ENCODE peak calls at places on chromosomes 7 and 10, in eight cellular contexts. U is mesendoderm, Y is astrocyte, S is neuronal stem cell, R is keratinocyte, W is NT2/D1, N is Karpas-422, G is colonic mucosa. F is an unnamed sample.
A peak's percentile ranks its signal among the peaks of the same experiment; 100 is the strongest.

GRCh38 chr7:151076863-151077704 is 3.5 kb downstream of the FASTK start:
- DNase-seq in U (peak; percentile 53), Y (no peak), S (no peak), R (no peak), W (no peak), N (no peak), G (no peak), F (peak; percentile 43)

GRCh38 chr10:79399242-79399831 is 46.1 kb downstream of the ZCCHC24 start:
- DNase-seq in U (peak; percentile 87), Y (peak; percentile 95), S (peak; percentile 30), R (no peak), W (no peak), N (no peak), G (peak; percentile 81), F (no peak)

GRCh38 chr7:129635300-129636029 is 23.9 kb downstream of the NRF1 start:
- DNase-seq in U (peak; percentile 89), Y (peak; percentile 54), S (peak; percentile 39), R (no peak), W (peak; percentile 67), N (peak; percentile 90), G (peak; percentile 70), F (peak; percentile 76)

GRCh38 chr7:114107522-114107921 is 188.7 kb upstream of the PPP1R3A start:
- DNase-seq in U (no peak), Y (peak; percentile 16), S (no peak), R (no peak), W (no peak), N (no peak), G (no peak), F (no peak)

GRCh38 chr10:103557455-103557854 is 64.0 kb downstream of the NEURL1 start:
- DNase-seq in U (no peak), Y (no peak), S (no peak), R (no peak), W (no peak), N (no peak), G (peak; percentile 59), F (no peak)

GRCh38 chr7:19920705-19921104 is 147.3 kb upstream of the TMEM196 start:
- DNase-seq in U (peak; percentile 42), Y (no peak), S (no peak), R (no peak), W (peak; percentile 13), N (no peak), G (no peak), F (no peak)

GRCh38 chr7:146002431-146003078 is 114.0 kb upstream of the CNTNAP2 start:
- DNase-seq in U (peak; percentile 65), Y (no peak), S (no peak), R (no peak), W (no peak), N (no peak), G (no peak), F (peak; percentile 8)

GRCh38 chr7:38330861-38331709 is 57.6 kb upstream of the TARP start:
- DNase-seq in U (peak; percentile 97), Y (no peak), S (no peak), R (no peak), W (peak; percentile 51), N (peak; percentile 79), G (no peak), F (no peak)

GRCh38 chr7:127751062-127751722 is 99.2 kb downstream of the SND1 start:
- DNase-seq in U (no peak), Y (peak; percentile 97), S (peak; percentile 47), R (no peak), W (no peak), N (peak; percentile 54), G (no peak), F (no peak)

GRCh38 chr10:23345861-23346260 is 1.3 kb upstream of the C10orf67 start:
- DNase-seq in U (no peak), Y (peak; percentile 89), S (no peak), R (peak; percentile 66), W (no peak), N (no peak), G (no peak), F (peak; percentile 85)

GRCh38 chr10:88497878-88498277 is 85.2 kb downstream of the RNLS start:
- DNase-seq in U (no peak), Y (no peak), S (no peak), R (no peak), W (no peak), N (no peak), G (no peak), F (no peak)

GRCh38 chr10:129870926-129871660 is 93.0 kb downstream of the EBF3 start:
- DNase-seq in U (peak; percentile 27), Y (no peak), S (no peak), R (no peak), W (no peak), N (no peak), G (no peak), F (no peak)

GRCh38 chr7:88013981-88014380 is 79.9 kb downstream of the ADAM22 start:
- DNase-seq in U (no peak), Y (no peak), S (no peak), R (no peak), W (no peak), N (no peak), G (no peak), F (no peak)

GRCh38 chr7:882336-883028 is 6.1 kb downstream of the GET4 start:
- DNase-seq in U (no peak), Y (no peak), S (no peak), R (no peak), W (no peak), N (no peak), G (no peak), F (no peak)

GRCh38 chr7:885261-885892 is 9.0 kb downstream of the GET4 start:
- DNase-seq in U (no peak), Y (no peak), S (no peak), R (no peak), W (no peak), N (no peak), G (no peak), F (no peak)

GRCh38 chr7:883029-884021 is 7.0 kb downstream of the GET4 start:
- DNase-seq in U (no peak), Y (no peak), S (no peak), R (no peak), W (no peak), N (no peak), G (no peak), F (no peak)

GRCh38 chr7:885893-886625 is 9.7 kb downstream of the GET4 start:
- DNase-seq in U (no peak), Y (no peak), S (no peak), R (no peak), W (no peak), N (no peak), G (no peak), F (no peak)

DNA sequence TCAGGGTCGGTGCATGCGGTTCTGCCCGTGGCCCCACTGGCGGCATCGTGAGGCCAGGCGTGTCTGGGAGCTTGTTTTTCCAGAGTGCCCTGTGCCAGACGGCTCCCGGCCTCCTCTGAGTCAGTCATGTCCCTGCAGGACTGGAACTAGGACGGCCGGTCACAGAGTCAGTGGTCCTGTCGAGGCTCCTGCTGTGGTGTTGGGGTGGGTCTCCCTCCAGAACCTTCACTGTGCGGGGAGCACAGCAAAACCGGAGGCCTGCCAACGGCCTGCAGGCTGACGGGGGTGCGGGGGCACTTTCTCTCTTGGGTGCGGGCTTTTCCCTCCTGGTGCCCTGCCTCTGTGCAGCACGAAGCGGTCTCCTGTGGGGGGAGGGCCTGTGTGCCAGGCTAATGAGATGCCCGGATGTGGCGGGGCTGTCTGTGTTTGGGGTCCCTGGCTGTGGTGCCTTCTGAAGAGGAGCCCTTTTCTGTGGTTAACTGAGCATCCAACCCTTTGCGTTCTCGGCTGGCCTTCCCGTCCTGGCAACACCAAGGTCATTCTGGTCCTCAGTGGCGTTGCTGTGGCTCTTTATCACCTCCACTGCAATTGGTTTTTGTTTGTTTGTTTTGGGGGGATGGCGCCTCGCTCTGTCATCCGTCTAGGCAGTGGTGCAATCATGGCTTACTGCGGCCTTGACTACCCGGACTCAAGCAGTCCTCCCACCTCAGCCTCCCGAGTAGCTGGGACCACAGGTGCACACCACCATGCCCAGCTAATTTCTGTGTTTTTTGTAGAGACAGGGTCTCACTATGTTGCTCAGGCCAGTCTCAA is 8.0 kb downstream of the GET4 start:
- DNase-seq in U (no peak), Y (no peak), S (no peak), R (no peak), W (no peak), N (no peak), G (no peak), F (no peak)
- H3K9ac ChIP-seq in U (no peak overlapping the region), Y (no peak overlapping the region), S (no peak overlapping the region), R (no peak overlapping the region), W (no peak overlapping the region), N (no peak overlapping the region), G (no peak overlapping the region), F (no peak overlapping the region)

DNA sequence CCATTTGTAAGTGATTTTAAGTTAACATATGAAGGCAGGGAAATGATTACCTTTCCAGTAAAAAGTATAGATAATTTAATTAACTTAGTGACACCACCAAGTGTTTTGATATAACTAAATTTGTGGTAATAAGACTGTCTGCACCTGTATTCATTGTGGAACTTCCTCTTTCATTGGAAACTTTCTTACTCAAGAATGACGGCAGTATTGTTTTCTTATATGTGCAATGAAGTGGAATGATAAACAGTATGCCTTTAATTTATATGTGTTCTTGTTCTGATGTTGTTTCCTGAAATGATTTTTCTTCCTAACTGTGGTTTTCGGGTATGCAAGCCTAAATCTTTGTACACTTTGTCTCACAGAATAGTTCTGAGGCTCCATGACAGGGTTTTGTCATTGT is 46.4 kb downstream of the CASD1 start:
- DNase-seq in U (no peak), Y (no peak), S (no peak), R (no peak), W (no peak), N (no peak), G (no peak), F (no peak)
- H3K4me3 ChIP-seq in U (no peak overlapping the region), Y (no peak overlapping the region), S (no peak overlapping the region), R (no peak overlapping the region), W (no peak overlapping the region), N (no peak overlapping the region), G (no peak overlapping the region), F (no peak overlapping the region)

GRCh38 chr10:124070666-124071065 is 22.7 kb downstream of the CHST15 start:
- DNase-seq in U (no peak), Y (no peak), S (no peak), R (no peak), W (no peak), N (no peak), G (no peak), F (no peak)

GRCh38 chr10:124073642-124074377 is 19.6 kb downstream of the CHST15 start:
- DNase-seq in U (no peak), Y (no peak), S (no peak), R (no peak), W (no peak), N (no peak), G (no peak), F (no peak)

GRCh38 chr10:124071141-124071540 is 22.3 kb downstream of the CHST15 start:
- DNase-seq in U (no peak), Y (no peak), S (no peak), R (no peak), W (no peak), N (no peak), G (no peak), F (no peak)

GRCh38 chr10:124072541-124072940 is 20.9 kb downstream of the CHST15 start:
- DNase-seq in U (no peak), Y (no peak), S (no peak), R (no peak), W (no peak), N (no peak), G (no peak), F (no peak)

GRCh38 chr10:124072106-124072505 is 21.3 kb downstream of the CHST15 start:
- DNase-seq in U (no peak), Y (no peak), S (no peak), R (no peak), W (no peak), N (no peak), G (no peak), F (no peak)
- H3K9ac ChIP-seq in U (no peak overlapping the region), Y (no peak overlapping the region), S (no peak overlapping the region), R (no peak overlapping the region), W (no peak overlapping the region), N (no peak overlapping the region), G (no peak overlapping the region), F (no peak overlapping the region)

GRCh38 chr10:131963811-131964210 is 17.9 kb downstream of the BNIP3 start:
- DNase-seq in U (no peak), Y (no peak), S (no peak), R (no peak), W (no peak), N (no peak), G (no peak), F (no peak)
- H3K4me3 ChIP-seq in U (no peak overlapping the region), Y (no peak overlapping the region), S (no peak overlapping the region), R (no peak overlapping the region), W (no peak overlapping the region), N (no peak overlapping the region), G (no peak overlapping the region), F (no peak overlapping the region)

F was measured in PC-3.